ENCODE peak calls at places on chromosomes 1 and 21, in six cellular contexts. One of them, this sample, is unnamed.

GRCh38 chr1:178243119-178243518 is 149.2 kb downstream of the RASAL2 start:
- DNase-seq in NB4: no peak
- DNase-seq in body of pancreas: no peak
- DNase-seq in heart left ventricle: no peak
- DNase-seq in A549: no peak
- DNase-seq in GF-D8: no peak
- DNase-seq in this sample: no peak

GRCh38 chr1:233735331-233735730 is 121.4 kb downstream of the KCNK1 start:
- DNase-seq in A549: no peak
- DNase-seq in GF-D8: no peak
- DNase-seq in NB4: no peak
- DNase-seq in body of pancreas: no peak
- DNase-seq in heart left ventricle: no peak
- DNase-seq in this sample: no peak

GRCh38 chr1:162635418-162635817 is 3.2 kb downstream of the DDR2 start:
- DNase-seq in A549: no peak
- DNase-seq in heart left ventricle: no peak
- DNase-seq in body of pancreas: no peak
- DNase-seq in NB4: no peak
- DNase-seq in GF-D8: no peak
- DNase-seq in this sample: no peak

GRCh38 chr1:2532485-2533160 is 2.6 kb upstream of the HES5 start:
- DNase-seq in body of pancreas: no peak
- DNase-seq in A549: no peak
- DNase-seq in NB4: no peak
- DNase-seq in GF-D8: no peak
- DNase-seq in heart left ventricle: no peak
- DNase-seq in this sample: no peak

GRCh38 chr1:31714442-31715096 is 10.8 kb upstream of the COL16A1 start:
- DNase-seq in heart left ventricle: peak
- DNase-seq in body of pancreas: peak
- DNase-seq in A549: peak
- DNase-seq in GF-D8: no peak
- DNase-seq in NB4: peak
- DNase-seq in this sample: peak

GRCh38 chr1:223403184-223403815 is 10.1 kb downstream of the CCDC185 start:
- DNase-seq in GF-D8: no peak
- DNase-seq in body of pancreas: no peak
- DNase-seq in A549: no peak
- DNase-seq in NB4: no peak
- DNase-seq in heart left ventricle: no peak
- DNase-seq in this sample: no peak

GRCh38 chr21:26194811-26195251 is 24.3 kb upstream of the APP start:
- DNase-seq in GF-D8: no peak
- DNase-seq in heart left ventricle: no peak
- DNase-seq in body of pancreas: no peak
- DNase-seq in NB4: no peak
- DNase-seq in A549: no peak
- DNase-seq in this sample: no peak

GRCh38 chr1:1910651-1911389 is 4.2 kb upstream of the CALML6 start:
- DNase-seq in GF-D8: no peak
- DNase-seq in heart left ventricle: peak
- DNase-seq in NB4: no peak
- DNase-seq in A549: no peak
- DNase-seq in body of pancreas: peak
- DNase-seq in this sample: no peak

GRCh38 chr1:33375316-33375715 is 54.4 kb upstream of the A3GALT2 start:
- DNase-seq in NB4: no peak
- DNase-seq in GF-D8: no peak
- DNase-seq in heart left ventricle: no peak
- DNase-seq in A549: no peak
- DNase-seq in body of pancreas: no peak
- DNase-seq in this sample: no peak

GRCh38 chr1:25038699-25039098 is 108.6 kb upstream of the RUNX3 start:
- DNase-seq in GF-D8: no peak
- DNase-seq in heart left ventricle: no peak
- DNase-seq in body of pancreas: no peak
- DNase-seq in NB4: no peak
- DNase-seq in A549: no peak
- DNase-seq in this sample: no peak

GRCh38 chr1:229059671-229060079 is 211.2 kb upstream of the RAB4A start:
- DNase-seq in body of pancreas: peak
- DNase-seq in NB4: no peak
- DNase-seq in A549: no peak
- DNase-seq in GF-D8: no peak
- DNase-seq in heart left ventricle: peak
- DNase-seq in this sample: no peak

GRCh38 chr1:63651110-63651776 is 58.0 kb downstream of the PGM1 start:
- DNase-seq in NB4: no peak
- DNase-seq in GF-D8: no peak
- DNase-seq in heart left ventricle: no peak
- DNase-seq in A549: no peak
- DNase-seq in body of pancreas: no peak
- DNase-seq in this sample: no peak

GRCh38 chr1:58249729-58250586 is 296.6 kb downstream of the OMA1 start:
- DNase-seq in body of pancreas: peak
- DNase-seq in heart left ventricle: peak
- DNase-seq in NB4: no peak
- DNase-seq in GF-D8: no peak
- DNase-seq in A549: no peak
- DNase-seq in this sample: no peak

GRCh38 chr1:19725606-19726005 is 60.9 kb downstream of the HTR6 start:
- DNase-seq in NB4: no peak
- DNase-seq in body of pancreas: no peak
- DNase-seq in GF-D8: no peak
- DNase-seq in heart left ventricle: no peak
- DNase-seq in A549: no peak
- DNase-seq in this sample: no peak

GRCh38 chr21:33197546-33197945 is 32.2 kb upstream of the IFNAR2 start:
- DNase-seq in heart left ventricle: peak
- DNase-seq in A549: no peak
- DNase-seq in NB4: no peak
- DNase-seq in body of pancreas: peak
- DNase-seq in GF-D8: no peak
- DNase-seq in this sample: no peak

GRCh38 chr1:112826217-112826944 is 111.2 kb upstream of the PPM1J start:
- DNase-seq in GF-D8: no peak
- DNase-seq in body of pancreas: no peak
- DNase-seq in heart left ventricle: no peak
- DNase-seq in A549: no peak
- DNase-seq in NB4: no peak
- DNase-seq in this sample: no peak

GRCh38 chr1:43499882-43500281 is 30.8 kb upstream of the PTPRF start:
- DNase-seq in body of pancreas: no peak
- DNase-seq in GF-D8: no peak
- DNase-seq in heart left ventricle: no peak
- DNase-seq in NB4: no peak
- DNase-seq in A549: no peak
- DNase-seq in this sample: no peak

GRCh38 chr1:110339427-110340206 is 440 bp downstream of the RBM15 start:
- DNase-seq in GF-D8: no peak
- DNase-seq in NB4: peak
- DNase-seq in A549: peak
- DNase-seq in heart left ventricle: peak
- DNase-seq in body of pancreas: peak
- DNase-seq in this sample: no peak

GRCh38 chr1:177975588-177976495 is 6.0 kb upstream of the SEC16B start:
- DNase-seq in heart left ventricle: no peak
- DNase-seq in A549: peak
- DNase-seq in NB4: no peak
- DNase-seq in GF-D8: no peak
- DNase-seq in body of pancreas: no peak
- DNase-seq in this sample: no peak

GRCh38 chr1:9289090-9289534 is 3.6 kb upstream of the SPSB1 start:
- DNase-seq in NB4: peak
- DNase-seq in GF-D8: no peak
- DNase-seq in body of pancreas: peak
- DNase-seq in A549: peak
- DNase-seq in heart left ventricle: peak
- DNase-seq in this sample: peak

This sample was measured in KBM-7.